ENCODE peak calls at places on chromosome X, in eight cellular contexts. M is transverse colon, Q is left ventricle myocardium inferior, K is iPS DF 6.9, Y is neural progenitor cell, H is GM23248, A is mucosa of descending colon, Z is pancreas. U is an unnamed sample.

GRCh38 chrX:139929876-139930275 is 3.0 kb downstream of the ATP11C start:
- DNase-seq in Q (no peak), K (no peak), Y (peak; percentile 2), H (no peak), M (no peak), Z (no peak), A (no peak), U (no peak)

GRCh38 chrX:22093550-22093949 is 61.4 kb downstream of the PHEX start:
- DNase-seq in A (no peak), H (no peak), Z (no peak), Y (no peak), K (no peak), M (no peak), Q (no peak), U (no peak)

GRCh38 chrX:53445977-53446376 is 11.8 kb upstream of the HSD17B10 start:
- DNase-seq in M (peak; percentile 43), K (no peak), Y (peak; percentile 60), Z (no peak), Q (no peak), H (peak; percentile 33), A (peak; percentile 67), U (peak; percentile 38)

GRCh38 chrX:106933538-106933961 is 13.3 kb downstream of the CLDN2 start:
- DNase-seq in K (no peak), A (peak; percentile 16), Y (no peak), Z (peak; percentile 57), Q (peak; percentile 11), H (no peak), M (no peak), U (no peak)

GRCh38 chrX:49829016-49829415 is at the start of gene PAGE4:
- DNase-seq in M (no peak), A (no peak), K (no peak), Q (no peak), Z (no peak), H (no peak), Y (no peak), U (no peak)

GRCh38 chrX:130594453-130594916 is 192.7 kb downstream of the RBMX2 start:
- DNase-seq in A (peak; percentile 14), H (no peak), Y (no peak), Z (no peak), K (no peak), Q (no peak), M (no peak), U (no peak)

GRCh38 chrX:8749697-8750096 is 17.8 kb upstream of the ANOS1 start:
- DNase-seq in Y (no peak), A (no peak), K (no peak), Z (no peak), H (no peak), Q (no peak), M (no peak), U (no peak)

GRCh38 chrX:20252392-20253231 is 14.1 kb downstream of the RPS6KA3 start:
- DNase-seq in Y (peak; percentile 33), M (peak; percentile 81), Z (peak; percentile 37), K (no peak), H (peak; percentile 51), Q (peak; percentile 45), A (peak; percentile 85), U (peak; percentile 75)

GRCh38 chrX:316351-317325 is 2.0 kb downstream of the GTPBP6 start:
- DNase-seq in H (no peak), Z (peak; percentile 24), Q (no peak), K (no peak), Y (no peak), A (peak; percentile 21), M (peak; percentile 19), U (no peak)

GRCh38 chrX:137930562-137930961 is 364.6 kb downstream of the ZIC3 start:
- DNase-seq in A (no peak), H (no peak), K (no peak), Z (no peak), Q (no peak), M (no peak), Y (no peak), U (no peak)

GRCh38 chrX:69029696-69030245 is 135.5 kb downstream of the PJA1 start:
- DNase-seq in A (no peak), Z (no peak), K (no peak), Y (no peak), Q (no peak), H (no peak), M (no peak), U (no peak)
- H3K4me1 ChIP-seq in A (peaks cover 4% of the 10 kb centered on the region), Z (no peaks in the 10 kb centered on the region), K (peaks cover 2% of the 10 kb centered on the region), Y (peaks cover 6% of the 10 kb centered on the region), Q (peaks cover 20% of the 10 kb centered on the region), H (no peaks in the 10 kb centered on the region), M (peaks cover 17% of the 10 kb centered on the region), U (no peaks in the 10 kb centered on the region)

GRCh38 chrX:153926594-153926862 is 464 bp upstream of the ARHGAP4 start:
- DNase-seq in H (no peak), A (no peak), M (no peak), K (no peak), Z (no peak), Q (no peak), Y (no peak), U (no peak)

GRCh38 chrX:153927936-153928760 is 2.1 kb upstream of the ARHGAP4 start:
- DNase-seq in Z (peak; percentile 96), K (peak; percentile 79), A (peak; percentile 92), H (peak; percentile 97), M (peak; percentile 96), Y (peak; percentile 97), Q (peak; percentile 94), U (peak; percentile 99)

GRCh38 chrX:153925739-153926593 is at the start of gene ARHGAP4:
- DNase-seq in A (no peak), Q (no peak), K (no peak), Z (no peak), H (no peak), M (no peak), Y (peak; percentile 28), U (peak; percentile 45)

GRCh38 chrX:153927686-153927935 is 1.5 kb upstream of the ARHGAP4 start:
- DNase-seq in H (no peak), Y (no peak), A (no peak), Z (peak; percentile 42), K (no peak), M (no peak), Q (no peak), U (no peak)

GRCh38 chrX:153926863-153927685 is 1.0 kb upstream of the ARHGAP4 start:
- DNase-seq in Z (peak; percentile 48), H (peak; percentile 49), Y (peak; percentile 31), Q (peak; percentile 49), K (no peak), A (peak; percentile 66), M (peak; percentile 77), U (peak; percentile 85)
- H3K4me1 ChIP-seq in Z (no peaks in the 10 kb centered on the region), H (no peaks in the 10 kb centered on the region), Y (peaks cover 8% of the 10 kb centered on the region), Q (peaks cover 60% of the 10 kb centered on the region), K (peaks cover 1% of the 10 kb centered on the region), A (peaks cover 10% of the 10 kb centered on the region), M (peaks cover 34% of the 10 kb centered on the region), U (peaks cover 29% of the 10 kb centered on the region)

GRCh38 chrX:65702956-65703355 is 35.5 kb downstream of the MSN start:
- DNase-seq in H (no peak), A (no peak), K (no peak), Z (no peak), M (no peak), Y (no peak), Q (no peak), U (no peak)

GRCh38 chrX:65705439-65705838 is 38.0 kb downstream of the MSN start:
- DNase-seq in H (no peak), A (no peak), K (no peak), M (no peak), Q (no peak), Z (no peak), Y (no peak), U (no peak)

GRCh38 chrX:65712005-65712861 is 44.8 kb downstream of the MSN start:
- DNase-seq in H (no peak), A (no peak), K (no peak), Y (no peak), Q (no peak), M (no peak), Z (no peak), U (no peak)

GRCh38 chrX:65706041-65706828 is 38.8 kb downstream of the MSN start:
- DNase-seq in A (no peak), H (peak; percentile 83), Y (no peak), Q (peak; percentile 33), K (no peak), M (no peak), Z (peak; percentile 24), U (no peak)

DNA sequence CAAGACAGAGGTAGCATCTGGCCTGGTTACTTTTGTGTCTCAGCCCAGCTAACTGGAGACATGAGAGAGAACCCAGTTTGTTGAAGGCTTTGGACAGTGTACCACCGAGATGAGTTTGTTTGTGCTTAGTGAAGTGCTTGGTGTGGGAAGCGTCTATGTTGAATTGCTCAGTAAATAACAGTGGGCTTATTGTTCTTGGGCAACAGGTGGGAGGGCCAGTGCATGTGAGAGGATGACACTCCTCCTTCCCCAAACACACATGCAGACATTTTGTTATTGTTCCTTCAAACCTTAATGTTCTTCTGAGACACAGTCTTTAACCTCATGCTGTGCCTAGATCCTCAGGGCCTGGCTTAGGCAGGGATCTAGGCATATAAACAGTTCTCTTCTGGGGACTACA is 39.7 kb downstream of the MSN start:
- DNase-seq in Y (no peak), H (no peak), K (no peak), A (no peak), Z (no peak), Q (no peak), M (no peak), U (no peak)
- H3K4me1 ChIP-seq in Y (no peaks in the 10 kb centered on the region), H (peaks cover 46% of the 10 kb centered on the region), K (no peaks in the 10 kb centered on the region), A (peaks cover 7% of the 10 kb centered on the region), Z (no peaks in the 10 kb centered on the region), Q (peaks cover 91% of the 10 kb centered on the region), M (peaks cover 28% of the 10 kb centered on the region), U (peaks cover 73% of the 10 kb centered on the region)

GRCh38 chrX:136201601-136202000 is 49.6 kb downstream of the MAP7D3 start:
- DNase-seq in A (no peak), Q (no peak), Y (no peak), H (no peak), Z (no peak), M (no peak), K (no peak), U (no peak)
- H3K4me1 ChIP-seq in A (no peaks in the 10 kb centered on the region), Q (peaks cover 82% of the 10 kb centered on the region), Y (no peaks in the 10 kb centered on the region), H (peaks cover 47% of the 10 kb centered on the region), Z (no peaks in the 10 kb centered on the region), M (peaks cover 42% of the 10 kb centered on the region), K (peaks cover 2% of the 10 kb centered on the region), U (peaks cover 42% of the 10 kb centered on the region)

GRCh38 chrX:24464498-24464835 is 619 bp upstream of the PDK3 start:
- DNase-seq in Q (no peak), H (no peak), Z (no peak), M (no peak), K (no peak), A (no peak), Y (no peak), U (no peak)
- H3K4me1 ChIP-seq in Q (peaks cover 25% of the 10 kb centered on the region), H (no peaks in the 10 kb centered on the region), Z (no peaks in the 10 kb centered on the region), M (peaks cover 12% of the 10 kb centered on the region), K (no peaks in the 10 kb centered on the region), A (no peaks in the 10 kb centered on the region), Y (peaks cover 16% of the 10 kb centered on the region), U (peaks cover 40% of the 10 kb centered on the region)

GRCh38 chrX:86002076-86002896 is 45.1 kb downstream of the CHM start:
- DNase-seq in K (no peak), Q (no peak), M (peak; percentile 60), A (peak; percentile 62), Y (peak; percentile 87), Z (no peak), H (no peak), U (peak; percentile 18)
- H3K4me1 ChIP-seq in K (no peaks in the 10 kb centered on the region), Q (no peaks in the 10 kb centered on the region), M (peaks cover 7% of the 10 kb centered on the region), A (no peaks in the 10 kb centered on the region), Y (no peaks in the 10 kb centered on the region), Z (no peaks in the 10 kb centered on the region), H (no peaks in the 10 kb centered on the region), U (peaks cover 18% of the 10 kb centered on the region)

GRCh38 chrX:67749536-67749935 is 205.7 kb downstream of the AR start:
- DNase-seq in H (no peak), A (no peak), Y (no peak), K (no peak), M (no peak), Q (no peak), Z (no peak), U (no peak)
- H3K4me1 ChIP-seq in H (no peaks in the 10 kb centered on the region), A (no peaks in the 10 kb centered on the region), Y (no peaks in the 10 kb centered on the region), K (no peaks in the 10 kb centered on the region), M (no peaks in the 10 kb centered on the region), Q (no peaks in the 10 kb centered on the region), Z (no peaks in the 10 kb centered on the region), U (no peaks in the 10 kb centered on the region)

U was measured in CD4-positive, alpha-beta memory T cell.